ENCODE peak calls at places on chromosomes 11 and 22, in four cellular contexts. D is HepG2, X is WTC11, M is K562. E is an unnamed sample.

GRCh38 chr22:50674606-50675552 is 2.3 kb downstream of the SHANK3 start:
- DNase-seq in D (peak), X (peak), M (peak), E (no peak)

GRCh38 chr11:72591785-72592490 is 82.3 kb downstream of the PDE2A start:
- DNase-seq in D (no peak), X (no peak), M (no peak), E (no peak)

GRCh38 chr22:36757608-36758220 is 18.2 kb downstream of the IFT27 start:
- DNase-seq in D (peak), X (peak), M (peak), E (peak)

GRCh38 chr22:50146440-50147228 is 23.9 kb upstream of the PANX2 start:
- DNase-seq in D (peak), X (no peak), M (peak), E (peak)

GRCh38 chr22:31944700-31945477 is 554 bp downstream of the YWHAH start:
- DNase-seq in D (no peak), X (peak), M (peak), E (peak)

GRCh38 chr22:25447067-25447688 is 117.3 kb upstream of the GRK3 start:
- DNase-seq in D (peak), X (no peak), M (peak), E (no peak)

GRCh38 chr11:65150513-65151271 is 16.4 kb upstream of the SYVN1 start:
- DNase-seq in D (peak), X (no peak), M (peak), E (peak)

GRCh38 chr11:87453531-87454089 is 415.9 kb downstream of the TMEM135 start:
- DNase-seq in D (no peak), X (no peak), M (no peak), E (no peak)

GRCh38 chr11:11577246-11577855 is 44.5 kb downstream of the GALNT18 start:
- DNase-seq in D (no peak), X (no peak), M (no peak), E (no peak)

GRCh38 chr11:64531906-64532312 is 59.1 kb upstream of the SLC22A12 start:
- DNase-seq in D (no peak), X (no peak), M (no peak), E (no peak)

GRCh38 chr22:46003271-46004091 is 26.5 kb upstream of the WNT7B start:
- DNase-seq in D (no peak), X (no peak), M (no peak), E (no peak)

GRCh38 chr11:12258451-12258850 is 118.9 kb upstream of the PARVA start:
- DNase-seq in D (peak), X (no peak), M (peak), E (peak)

GRCh38 chr22:33598821-33599220 is 321.5 kb downstream of the LARGE1 start:
- DNase-seq in D (no peak), X (no peak), M (no peak), E (no peak)

GRCh38 chr11:125074511-125075241 is 11.6 kb downstream of the SLC37A2 start:
- DNase-seq in D (no peak), X (no peak), M (peak), E (no peak)
- TF ChIP-seq NR3C1 in D (no peak), X (no peak), M (no peak), E (no peak)

DNA sequence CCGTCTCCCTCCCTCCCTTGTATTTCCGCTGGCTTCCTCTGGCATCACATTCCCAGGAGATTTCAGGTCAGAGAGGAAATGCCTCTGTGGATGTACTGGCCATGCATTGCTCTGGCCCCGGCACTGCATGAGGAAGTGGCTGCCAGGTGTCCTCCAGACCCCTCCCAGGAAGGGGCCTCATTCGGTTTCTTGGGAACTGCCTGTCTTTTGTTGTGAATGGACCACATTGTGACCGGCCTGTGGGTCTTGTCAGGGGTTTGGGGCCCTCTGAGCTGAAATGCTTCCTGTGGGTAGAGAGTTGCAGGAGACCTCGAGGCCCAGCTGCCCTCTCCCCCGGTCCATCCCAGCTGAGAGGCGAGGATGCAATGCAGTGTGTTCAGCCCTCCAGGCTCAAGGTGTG is 18.8 kb upstream of the ST3GAL4 start:
- DNase-seq in D (no peak), X (peak), M (no peak), E (no peak)
- TF ChIP-seq NR3C1 in D (no peak), X (no peak), M (no peak), E (no peak)

GRCh38 chr11:75326439-75326810 is 25.0 kb downstream of the ARRB1 start:
- DNase-seq in D (no peak), X (no peak), M (no peak), E (no peak)

GRCh38 chr11:75325713-75326438 is 25.6 kb downstream of the ARRB1 start:
- DNase-seq in D (no peak), X (no peak), M (peak), E (peak)

GRCh38 chr11:75330279-75330678 is 21.2 kb downstream of the ARRB1 start:
- DNase-seq in D (no peak), X (no peak), M (peak), E (no peak)

GRCh38 chr11:75324740-75325139 is 26.7 kb downstream of the ARRB1 start:
- DNase-seq in D (no peak), X (no peak), M (no peak), E (no peak)

GRCh38 chr11:75328426-75329277 is 22.8 kb downstream of the ARRB1 start:
- DNase-seq in D (peak), X (peak), M (peak), E (peak)
- TF ChIP-seq NR3C1 in D (no peak), X (no peak), M (no peak), E (no peak)

DNA sequence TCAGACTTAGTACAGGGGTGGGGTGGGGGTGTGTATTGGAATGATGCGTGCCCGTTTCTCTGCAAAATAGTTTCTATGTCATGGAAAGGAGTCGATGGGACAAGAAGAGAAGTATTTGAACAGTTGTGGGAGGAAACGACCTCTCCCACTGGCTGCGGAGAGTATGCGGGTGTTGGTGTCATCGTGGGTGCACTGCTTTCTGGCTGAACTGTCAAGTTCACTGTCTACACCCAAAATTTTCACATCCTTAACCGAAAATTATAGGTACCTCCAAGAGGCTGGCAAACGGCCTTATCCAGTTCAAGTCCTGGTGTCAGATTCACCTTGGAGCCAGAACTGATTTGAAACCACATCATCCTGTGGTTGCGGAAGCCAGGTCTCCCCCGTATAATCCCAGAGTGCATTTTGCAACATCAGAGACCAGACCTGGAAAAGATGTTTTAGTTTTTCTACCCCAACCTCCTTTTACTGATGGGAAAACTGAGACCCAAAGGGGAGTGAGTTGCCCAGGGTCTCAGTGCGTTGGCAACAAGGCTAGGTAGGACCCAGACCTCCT is 497 bp upstream of the SSRP1 start:
- DNase-seq in D (no peak), X (no peak), M (no peak), E (no peak)
- TF ChIP-seq NR3C1 in D (no peak), X (no peak), M (no peak), E (no peak)